ENCODE peak calls at places on chromosome 3, in ten cellular contexts. H, V, X, K, O, W, L, Z, N and A are unnamed samples. For H3K27me3, the result is how much of the 10 kb centered on the place peaks cover.

GRCh38 chr3:185717121-185717520 is 107.7 kb downstream of the IGF2BP2 start:
- DNase-seq in X (no peak), H (no peak), W (no peak), V (no peak), N (no peak), L (no peak), O (peak), K (no peak), Z (no peak), A (no peak)

GRCh38 chr3:181695661-181696491 is 15.8 kb upstream of the SOX2 start:
- DNase-seq in W (peak), N (no peak), Z (no peak), V (peak), X (peak), L (no peak), H (no peak), O (no peak), K (no peak), A (no peak)

GRCh38 chr3:62843508-62843907 is 31.7 kb downstream of the CADPS start:
- DNase-seq in W (no peak), X (no peak), O (no peak), V (no peak), N (no peak), K (no peak), Z (no peak), L (no peak), H (no peak), A (no peak)

GRCh38 chr3:188270423-188270972 is 116.5 kb downstream of the LPP start:
- DNase-seq in H (no peak), N (no peak), X (no peak), L (no peak), Z (no peak), V (no peak), K (no peak), W (peak), O (peak), A (no peak)

GRCh38 chr3:78143000-78143399 is 1103.1 kb downstream of the ROBO2 start:
- DNase-seq in N (no peak), V (no peak), L (no peak), H (no peak), W (no peak), X (no peak), Z (no peak), O (no peak), K (no peak), A (no peak)

GRCh38 chr3:135106445-135106844 is 311.4 kb downstream of the EPHB1 start:
- DNase-seq in H (no peak), L (no peak), Z (peak), N (no peak), O (no peak), W (peak), K (peak), V (no peak), X (peak), A (no peak)

GRCh38 chr3:186248850-186249249 is 113.2 kb downstream of the DGKG start:
- DNase-seq in W (no peak), H (no peak), X (no peak), V (no peak), N (no peak), Z (no peak), L (no peak), K (no peak), O (no peak), A (no peak)

GRCh38 chr3:187737401-187738088 is 7.7 kb downstream of the BCL6 start:
- DNase-seq in H (no peak), Z (peak), N (peak), K (peak), W (peak), O (peak), V (peak), X (peak), L (no peak), A (peak)

GRCh38 chr3:179163503-179163902 is 15.3 kb downstream of the PIK3CA start:
- DNase-seq in X (no peak), V (no peak), L (no peak), N (no peak), H (no peak), O (no peak), W (no peak), Z (no peak), K (no peak), A (no peak)

GRCh38 chr3:89252865-89253264 is 145.4 kb downstream of the EPHA3 start:
- DNase-seq in X (no peak), H (no peak), N (no peak), Z (no peak), O (no peak), L (no peak), W (no peak), V (no peak), K (no peak), A (no peak)

GRCh38 chr3:171614318-171614967 is 154.2 kb upstream of the TNIK start:
- DNase-seq in K (peak), Z (no peak), L (no peak), V (peak), X (peak), O (peak), W (peak), H (no peak), N (no peak), A (peak)

GRCh38 chr3:10373686-10374261 is 52.9 kb upstream of the SEC13 start:
- DNase-seq in W (no peak), O (peak), L (no peak), H (no peak), V (no peak), N (no peak), K (no peak), Z (no peak), X (no peak), A (no peak)

GRCh38 chr3:184305577-184305976 is 6.5 kb downstream of the PSMD2 start:
- DNase-seq in V (no peak), K (no peak), Z (no peak), L (no peak), O (peak), X (no peak), H (no peak), N (no peak), W (no peak), A (no peak)

GRCh38 chr3:106332135-106332534 is 463.3 kb upstream of the CBLB start:
- DNase-seq in N (no peak), W (no peak), O (no peak), V (no peak), L (no peak), X (no peak), H (no peak), Z (no peak), K (no peak), A (no peak)

GRCh38 chr3:16548721-16549120 is 35.2 kb upstream of the RFTN1 start:
- DNase-seq in V (no peak), Z (no peak), L (no peak), K (no peak), N (no peak), H (no peak), O (peak), W (no peak), X (no peak), A (no peak)

GRCh38 chr3:134002326-134002725 is 27.4 kb downstream of the SLCO2A1 start:
- DNase-seq in Z (no peak), V (no peak), K (no peak), O (peak), L (no peak), N (no peak), X (no peak), H (no peak), W (no peak), A (no peak)

GRCh38 chr3:197891-198491 is 1.4 kb downstream of the CHL1 start:
- DNase-seq in N (no peak), O (no peak), W (peak), L (no peak), Z (no peak), K (no peak), H (no peak), V (peak), X (no peak), A (peak)

GRCh38 chr3:36211656-36211999 is 168.7 kb upstream of the STAC start:
- DNase-seq in V (no peak), X (no peak), H (no peak), N (no peak), K (no peak), W (no peak), O (no peak), Z (no peak), L (no peak), A (no peak)

GRCh38 chr3:116740293-116740692 is 30.7 kb downstream of the TUSC7 start:
- DNase-seq in H (no peak), L (no peak), K (no peak), X (no peak), O (no peak), W (no peak), V (no peak), Z (no peak), N (no peak), A (no peak)

GRCh38 chr3:24545917-24546316 is 51.3 kb upstream of the THRB start:
- DNase-seq in Z (peak), X (peak), V (peak), O (peak), L (no peak), W (no peak), K (peak), H (no peak), N (no peak), A (no peak)

DNA sequence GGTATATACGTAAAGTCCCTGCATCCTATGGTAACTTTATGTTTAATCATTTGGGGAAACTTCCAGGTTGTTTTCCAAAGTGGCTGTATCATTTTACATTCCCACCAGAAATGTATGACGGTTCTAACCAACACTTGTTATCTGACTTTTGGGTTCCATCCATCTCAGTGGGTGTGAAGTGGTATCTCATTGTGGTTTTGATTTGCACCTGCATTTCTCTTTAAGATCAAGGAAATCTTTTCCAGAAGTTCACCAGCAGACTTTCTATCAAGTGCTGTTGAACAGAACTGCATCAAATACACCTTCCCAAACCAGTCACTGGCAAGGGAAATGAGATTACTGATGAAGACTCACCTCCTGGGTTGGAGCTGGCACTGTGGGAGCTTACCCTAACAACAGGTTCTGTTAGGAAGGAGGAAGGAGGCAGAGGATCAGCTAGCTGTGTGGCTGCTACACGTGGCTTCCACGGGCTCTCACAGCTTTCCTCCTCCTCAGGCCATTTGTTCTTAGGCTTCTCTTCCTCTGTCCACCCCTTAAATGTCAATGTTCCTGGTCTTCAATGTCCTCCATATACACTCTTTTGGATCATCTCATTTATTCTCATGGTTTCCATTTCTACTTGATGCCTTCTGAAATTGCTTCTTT is 5.2 kb downstream of the PIGZ start:
- DNase-seq in O (no peak), K (no peak), N (no peak), L (no peak), X (no peak), V (no peak), W (no peak), H (no peak), Z (no peak), A (no peak)
- H3K27me3 ChIP-seq in O (under half), K (under half), N (under half), L (under half), X (under half), V (under half), W (half or more), H (under half), Z (under half), A (under half)

DNA sequence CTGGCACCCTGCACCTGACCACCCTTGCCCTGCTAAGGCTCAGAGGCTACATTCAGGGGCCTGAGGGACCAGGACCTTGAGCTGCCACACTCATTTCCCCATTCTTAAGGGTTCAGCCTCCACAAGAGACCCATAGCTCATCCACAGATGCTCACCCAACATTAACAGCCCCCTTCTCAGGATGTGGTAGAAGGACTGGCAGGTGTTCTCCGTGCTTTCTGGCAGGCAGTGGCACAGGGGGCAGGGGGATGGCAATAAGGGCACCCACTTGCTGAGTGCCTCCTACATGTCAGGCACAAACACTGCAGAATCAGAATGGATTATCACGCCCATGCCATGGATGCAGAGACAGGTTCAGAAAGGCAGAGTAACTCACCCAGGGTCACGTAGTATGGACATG is 9.5 kb downstream of the MAPKAPK3 start:
- DNase-seq in X (no peak), N (no peak), H (no peak), V (no peak), W (no peak), L (no peak), O (no peak), K (no peak), Z (no peak), A (no peak)
- H3K27ac ChIP-seq in X (no peak), N (no peak), H (no peak), V (peak), W (no peak), L (no peak), O (no peak), K (peak), Z (no peak), A (no peak)

GRCh38 chr3:30518872-30519271 is 87.5 kb upstream of the TGFBR2 start:
- DNase-seq in Z (no peak), X (no peak), H (no peak), O (peak), K (no peak), N (no peak), V (no peak), W (no peak), L (no peak), A (no peak)
- H3K4me3 ChIP-seq in Z (no peak), X (no peak), H (no peak), O (no peak), K (no peak), N (no peak), V (no peak), W (no peak), L (no peak), A (no peak)

DNA sequence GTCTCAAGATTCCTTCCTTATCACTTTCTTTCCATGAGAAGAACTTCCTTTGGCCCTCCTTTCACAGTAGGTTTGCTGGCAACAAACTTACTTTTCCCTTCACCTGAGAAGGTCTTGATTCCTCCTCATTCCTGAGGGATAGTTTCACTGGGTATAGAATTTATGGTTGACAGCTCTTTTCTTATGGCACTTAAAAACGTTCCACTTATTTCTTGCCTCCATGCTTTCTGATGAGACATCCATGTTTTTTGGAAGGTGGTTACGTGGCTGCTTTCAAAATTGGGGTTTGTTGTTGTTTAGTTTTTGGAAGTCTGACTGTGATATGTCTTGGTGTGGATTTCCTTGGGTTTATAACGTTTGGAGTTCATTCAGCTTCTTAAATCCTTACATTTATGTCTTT is 8.2 kb upstream of the PLXNA1 start:
- DNase-seq in L (no peak), H (no peak), N (no peak), K (no peak), X (no peak), W (no peak), O (no peak), V (no peak), Z (no peak), A (no peak)
- H3K27me3 ChIP-seq in L (under half), H (under half), N (under half), K (under half), X (under half), W (under half), O (under half), V (under half), Z (under half), A (under half)

GRCh38 chr3:31145062-31145461 is 250.6 kb upstream of the GADL1 start:
- DNase-seq in L (no peak), O (no peak), V (no peak), Z (no peak), W (no peak), K (no peak), H (no peak), N (no peak), X (no peak), A (no peak)

GRCh38 chr3:31142139-31142538 is 247.7 kb upstream of the GADL1 start:
- DNase-seq in O (no peak), W (no peak), Z (no peak), L (no peak), V (no peak), N (no peak), H (no peak), K (no peak), X (no peak), A (no peak)

GRCh38 chr3:31140470-31140869 is 246.0 kb upstream of the GADL1 start:
- DNase-seq in L (no peak), H (no peak), W (no peak), N (no peak), Z (no peak), V (no peak), O (no peak), X (no peak), K (no peak), A (no peak)

GRCh38 chr3:31137718-31138465 is 243.4 kb upstream of the GADL1 start:
- DNase-seq in V (no peak), K (no peak), H (no peak), O (no peak), W (no peak), N (no peak), L (no peak), Z (no peak), X (no peak), A (no peak)

GRCh38 chr3:31142543-31142942 is 248.1 kb upstream of the GADL1 start:
- DNase-seq in W (no peak), O (no peak), X (no peak), H (no peak), K (no peak), L (no peak), Z (no peak), N (no peak), V (no peak), A (no peak)
- H3K27ac ChIP-seq in W (no peak), O (no peak), X (no peak), H (no peak), K (no peak), L (no peak), Z (no peak), N (no peak), V (no peak), A (no peak)

DNA sequence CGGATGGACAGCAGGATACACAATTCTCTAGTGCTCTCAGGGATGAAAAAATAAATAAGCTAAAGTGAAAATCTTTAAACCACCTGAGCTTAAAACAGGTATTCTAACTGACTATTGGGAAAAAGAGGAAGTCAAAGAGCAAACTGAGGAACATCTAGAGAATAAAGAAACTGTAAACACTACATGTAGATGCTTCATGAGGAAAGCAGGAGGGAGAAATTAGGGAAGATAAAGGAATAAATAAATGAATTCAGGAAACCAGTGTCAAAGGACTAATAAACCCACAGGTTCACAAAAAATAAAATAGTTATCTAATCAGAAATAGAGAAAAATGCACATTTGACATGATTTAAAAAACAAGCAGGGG is 525 bp upstream of the MCCC1 start:
- DNase-seq in W (no peak), N (no peak), L (no peak), Z (no peak), H (no peak), O (no peak), V (no peak), X (no peak), K (no peak), A (no peak)
- H3K4me3 ChIP-seq in W (no peak), N (peak), L (peak), Z (peak), H (peak), O (peak), V (peak), X (no peak), K (peak), A (peak)

DNA sequence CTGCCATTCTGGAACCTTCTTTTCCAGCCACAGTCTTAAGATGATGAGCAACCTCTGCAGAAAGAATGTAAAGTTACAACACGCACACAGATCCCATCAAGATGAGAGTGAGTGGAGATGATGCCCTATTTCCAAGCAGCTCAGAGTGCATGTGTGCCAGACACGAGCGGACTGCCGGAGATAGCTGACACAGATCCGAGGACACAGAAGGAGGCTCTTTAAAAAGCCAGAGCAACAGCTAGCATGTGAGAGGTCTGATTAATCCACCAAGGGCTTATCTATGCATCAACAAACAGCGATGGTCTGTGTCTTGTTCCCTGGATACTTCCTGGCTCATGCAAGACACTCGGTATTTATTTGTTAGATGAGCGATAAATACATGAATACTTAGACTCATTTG is 128.6 kb upstream of the DLG1 start:
- DNase-seq in X (no peak), O (no peak), V (no peak), Z (no peak), K (no peak), H (no peak), W (no peak), N (no peak), L (no peak), A (peak)
- H3K27me3 ChIP-seq in X (under half), O (under half), V (under half), Z (under half), K (under half), H (under half), W (under half), N (under half), L (under half), A (under half)

DNA sequence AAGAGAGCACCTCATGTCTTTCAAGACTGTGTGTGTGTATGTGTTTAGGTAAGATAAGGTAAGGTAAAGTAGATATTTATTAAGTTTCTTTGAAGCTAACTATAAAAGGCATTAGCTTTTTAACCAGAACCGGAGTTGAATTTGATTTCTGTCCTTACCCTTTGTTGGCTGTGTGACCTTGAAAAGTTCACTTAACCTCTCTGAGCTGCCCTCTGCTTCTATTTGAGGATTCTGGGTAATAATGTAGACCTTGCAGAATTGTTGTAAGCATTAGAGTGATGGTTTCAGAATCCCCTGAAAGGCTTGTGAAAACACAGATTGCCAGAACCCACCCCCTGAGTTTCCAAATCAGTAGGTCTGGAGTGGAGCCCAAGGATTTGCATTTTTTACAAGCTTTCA is 21.6 kb upstream of the SACM1L start:
- DNase-seq in X (no peak), W (no peak), V (no peak), O (no peak), Z (no peak), K (no peak), L (no peak), H (no peak), N (no peak), A (no peak)
- H3K27ac ChIP-seq in X (no peak), W (no peak), V (no peak), O (peak), Z (peak), K (peak), L (no peak), H (no peak), N (peak), A (no peak)

DNA sequence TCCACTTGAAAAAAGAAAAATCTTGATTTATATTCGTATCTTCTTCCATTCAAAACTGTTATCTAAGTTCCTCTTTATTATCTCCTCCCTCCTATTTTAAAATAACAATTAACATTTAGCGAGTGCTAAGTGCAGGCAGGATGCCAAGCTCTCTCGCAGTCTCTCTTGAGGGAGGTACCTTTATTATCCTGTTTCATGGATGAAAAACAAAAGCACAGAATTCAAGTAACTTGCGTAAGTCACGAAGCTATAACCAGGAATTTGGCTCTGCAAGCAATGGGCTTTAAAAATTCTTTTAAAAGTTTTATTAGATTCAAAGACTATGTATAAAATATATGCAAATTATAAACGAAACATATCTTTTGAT is 418.8 kb upstream of the NAALADL2 start:
- DNase-seq in O (peak), Z (peak), X (peak), H (no peak), L (no peak), N (no peak), V (peak), W (peak), K (peak), A (no peak)
- H3K4me3 ChIP-seq in O (peak), Z (peak), X (peak), H (no peak), L (peak), N (no peak), V (peak), W (peak), K (peak), A (peak)